ENCODE peak calls at places on chromosomes 12 and 14, in eight cellular contexts. K is uterus, U is transverse colon, D is tibial nerve, W is sigmoid colon, O is GM12891, E is breast epithelium, P is GM12892. V is an unnamed sample.

GRCh38 chr12:79925492-79925891 is 9.4 kb downstream of the PPP1R12A start:
- DNase-seq in K (no peak), U (no peak), D (no peak), W (no peak), O (no peak), E (no peak), P (no peak), V (no peak)

GRCh38 chr12:125092872-125093680 is 27.8 kb downstream of the AACS start:
- DNase-seq in K (no peak), U (peak), D (no peak), W (no peak), O (no peak), E (no peak), P (no peak), V (peak)

GRCh38 chr12:52499836-52500560 is 6.9 kb upstream of the KRT6A start:
- DNase-seq in K (no peak), U (no peak), D (no peak), W (no peak), O (no peak), E (no peak), P (no peak), V (no peak)

GRCh38 chr14:77037886-77038511 is 9.5 kb upstream of the IRF2BPL start:
- DNase-seq in K (peak), U (peak), D (no peak), W (peak), O (no peak), E (no peak), P (no peak), V (no peak)

GRCh38 chr12:47921907-47922306 is 17.1 kb upstream of the VDR start:
- DNase-seq in K (no peak), U (no peak), D (no peak), W (no peak), O (no peak), E (no peak), P (no peak), V (no peak)

GRCh38 chr14:51185754-51186153 is 54.3 kb upstream of the TMX1 start:
- DNase-seq in K (no peak), U (no peak), D (no peak), W (no peak), O (no peak), E (no peak), P (no peak), V (no peak)

GRCh38 chr12:52181757-52182156 is 10.1 kb downstream of the KRT80 start:
- DNase-seq in K (no peak), U (no peak), D (no peak), W (no peak), O (no peak), E (no peak), P (no peak), V (no peak)

GRCh38 chr12:114678028-114678427 is 5.9 kb downstream of the TBX3 start:
- DNase-seq in K (no peak), U (no peak), D (no peak), W (no peak), O (no peak), E (no peak), P (no peak), V (no peak)

GRCh38 chr14:63544641-63545234 is 1.6 kb upstream of the PPP2R5E start:
- DNase-seq in K (no peak), U (no peak), D (no peak), W (no peak), O (no peak), E (no peak), P (no peak), V (no peak)

GRCh38 chr12:127594351-127594970 is 672.5 kb upstream of the TMEM132C start:
- DNase-seq in K (no peak), U (no peak), D (no peak), W (no peak), O (no peak), E (no peak), P (no peak), V (no peak)

GRCh38 chr14:50173891-50174290 is 57.5 kb downstream of the SOS2 start:
- DNase-seq in K (no peak), U (no peak), D (no peak), W (no peak), O (no peak), E (no peak), P (no peak), V (no peak)

GRCh38 chr12:132385923-132386751 is 56.7 kb upstream of the GALNT9 start:
- DNase-seq in K (no peak), U (no peak), D (no peak), W (peak), O (no peak), E (no peak), P (no peak), V (no peak)

GRCh38 chr12:22287776-22288621 is 46.5 kb downstream of the ST8SIA1 start:
- DNase-seq in K (no peak), U (no peak), D (no peak), W (no peak), O (no peak), E (no peak), P (no peak), V (no peak)

GRCh38 chr12:22284871-22285270 is 49.6 kb downstream of the ST8SIA1 start:
- DNase-seq in K (no peak), U (no peak), D (no peak), W (no peak), O (no peak), E (no peak), P (no peak), V (no peak)

GRCh38 chr12:22286569-22286968 is 47.9 kb downstream of the ST8SIA1 start:
- DNase-seq in K (no peak), U (no peak), D (no peak), W (no peak), O (no peak), E (no peak), P (no peak), V (no peak)

GRCh38 chr12:22287056-22287455 is 47.5 kb downstream of the ST8SIA1 start:
- DNase-seq in K (no peak), U (no peak), D (no peak), W (no peak), O (no peak), E (no peak), P (no peak), V (no peak)

GRCh38 chr12:22285871-22286270 is 48.6 kb downstream of the ST8SIA1 start:
- DNase-seq in K (no peak), U (no peak), D (no peak), W (no peak), O (no peak), E (no peak), P (no peak), V (no peak)
- TF ChIP-seq POLR2A in K (no peak), U (no peak), D (no peak), W (no peak), O (no peak), E (no peak), P (no peak), V (no peak)

DNA sequence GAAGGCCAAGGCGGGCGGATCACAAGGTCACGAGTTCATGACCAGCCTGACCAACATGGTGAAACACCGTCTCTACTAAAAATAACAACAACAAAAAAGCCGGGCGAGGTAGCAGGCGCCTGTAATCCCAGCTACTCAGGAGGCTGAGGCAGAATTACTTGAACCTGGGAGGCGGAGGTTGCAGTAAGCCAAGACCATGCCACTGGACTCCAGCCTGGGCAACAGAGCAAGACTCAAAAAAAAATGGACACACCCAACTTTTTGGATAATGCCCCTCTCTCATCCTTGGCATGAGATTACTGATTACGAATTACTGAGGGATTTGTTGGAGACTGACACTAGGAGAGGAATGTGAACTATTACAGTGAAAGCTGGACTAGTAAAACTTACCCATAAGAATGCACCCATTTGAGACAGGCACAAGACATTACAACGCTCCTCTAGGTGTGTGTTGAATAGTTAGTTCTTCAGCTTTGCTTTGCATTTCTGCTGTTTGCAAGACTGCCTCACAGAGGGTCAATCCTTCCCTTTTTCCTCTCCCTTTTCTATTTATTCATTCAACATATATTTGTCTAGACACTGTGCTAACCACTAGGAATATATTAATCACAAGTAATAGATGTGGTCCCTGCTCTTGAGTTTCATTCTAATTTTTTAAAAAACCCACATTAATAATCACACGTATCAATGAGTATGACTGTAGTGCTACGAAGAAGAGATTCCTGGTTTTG is 46.0 kb upstream of the OR5AU1 start:
- DNase-seq in K (no peak), U (no peak), D (no peak), W (no peak), O (no peak), E (no peak), P (no peak), V (no peak)
- TF ChIP-seq POLR2A in K (no peak), U (no peak), D (no peak), W (no peak), O (no peak), E (no peak), P (no peak), V (no peak)

GRCh38 chr12:10211975-10212622 is 578 bp upstream of the GABARAPL1 start:
- DNase-seq in K (peak), U (peak), D (peak), W (peak), O (peak), E (peak), P (peak), V (peak)

GRCh38 chr12:10212623-10213131 is at the start of gene GABARAPL1:
- DNase-seq in K (peak), U (peak), D (peak), W (peak), O (peak), E (peak), P (peak), V (peak)

GRCh38 chr12:10214131-10214876 is 1.6 kb downstream of the GABARAPL1 start:
- DNase-seq in K (no peak), U (no peak), D (no peak), W (no peak), O (no peak), E (no peak), P (no peak), V (no peak)

GRCh38 chr12:10214877-10215267 is 2.2 kb downstream of the GABARAPL1 start:
- DNase-seq in K (no peak), U (no peak), D (no peak), W (no peak), O (no peak), E (no peak), P (no peak), V (no peak)

GRCh38 chr12:10213168-10214130 is 772 bp downstream of the GABARAPL1 start:
- DNase-seq in K (peak), U (peak), D (peak), W (peak), O (peak), E (peak), P (peak), V (peak)
- TF ChIP-seq POLR2A in K (peak), U (peak), D (peak), W (no peak), O (peak), E (peak), P (no peak), V (no peak)

DNA sequence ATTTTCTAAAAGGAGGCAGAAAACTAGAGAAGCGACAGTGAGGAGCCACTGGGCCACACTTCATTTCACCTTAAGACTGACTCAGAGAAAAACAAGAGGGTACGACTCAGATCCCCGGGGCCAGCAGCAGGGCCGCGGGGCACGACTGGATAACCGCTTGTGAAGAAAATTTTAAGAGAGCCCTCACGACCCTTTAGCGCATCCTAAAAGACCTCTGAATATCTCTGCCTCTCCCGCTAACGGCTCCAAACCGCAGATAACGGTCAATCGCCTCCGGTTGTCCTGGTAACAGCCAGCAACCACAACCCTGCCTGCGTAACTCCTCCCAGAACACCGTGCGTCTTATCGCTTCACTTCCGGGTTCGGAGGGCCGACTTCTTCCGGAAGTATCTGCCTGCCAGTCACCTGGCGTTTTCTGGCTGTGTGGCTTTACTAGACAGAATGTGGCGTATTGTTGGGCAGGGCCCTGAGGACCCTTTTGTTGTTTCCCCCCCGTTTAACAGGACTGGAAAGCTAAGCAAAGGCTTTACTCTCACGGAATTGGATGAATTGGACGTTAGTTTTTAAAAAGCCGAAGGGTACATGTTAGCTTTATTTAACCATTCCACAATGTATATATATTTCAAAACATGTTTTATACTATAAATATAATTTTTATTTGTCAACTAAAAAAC is 5.4 kb upstream of the ATP23 start:
- DNase-seq in K (peak), U (peak), D (peak), W (peak), O (peak), E (peak), P (peak), V (peak)
- TF ChIP-seq POLR2A in K (peak), U (peak), D (peak), W (no peak), O (peak), E (peak), P (peak), V (peak)

GRCh38 chr14:39097159-39097558 is 5.9 kb downstream of the SEC23A start:
- DNase-seq in K (no peak), U (no peak), D (no peak), W (no peak), O (no peak), E (no peak), P (no peak), V (no peak)

GRCh38 chr14:39099748-39100147 is 3.3 kb downstream of the SEC23A start:
- DNase-seq in K (no peak), U (no peak), D (no peak), W (no peak), O (no peak), E (no peak), P (no peak), V (no peak)

GRCh38 chr14:39107624-39108023 is 4.6 kb upstream of the SEC23A start:
- DNase-seq in K (no peak), U (no peak), D (no peak), W (no peak), O (peak), E (no peak), P (no peak), V (no peak)

GRCh38 chr14:39102969-39103957 is at the start of gene SEC23A:
- DNase-seq in K (peak), U (peak), D (peak), W (peak), O (peak), E (peak), P (peak), V (peak)

DNA sequence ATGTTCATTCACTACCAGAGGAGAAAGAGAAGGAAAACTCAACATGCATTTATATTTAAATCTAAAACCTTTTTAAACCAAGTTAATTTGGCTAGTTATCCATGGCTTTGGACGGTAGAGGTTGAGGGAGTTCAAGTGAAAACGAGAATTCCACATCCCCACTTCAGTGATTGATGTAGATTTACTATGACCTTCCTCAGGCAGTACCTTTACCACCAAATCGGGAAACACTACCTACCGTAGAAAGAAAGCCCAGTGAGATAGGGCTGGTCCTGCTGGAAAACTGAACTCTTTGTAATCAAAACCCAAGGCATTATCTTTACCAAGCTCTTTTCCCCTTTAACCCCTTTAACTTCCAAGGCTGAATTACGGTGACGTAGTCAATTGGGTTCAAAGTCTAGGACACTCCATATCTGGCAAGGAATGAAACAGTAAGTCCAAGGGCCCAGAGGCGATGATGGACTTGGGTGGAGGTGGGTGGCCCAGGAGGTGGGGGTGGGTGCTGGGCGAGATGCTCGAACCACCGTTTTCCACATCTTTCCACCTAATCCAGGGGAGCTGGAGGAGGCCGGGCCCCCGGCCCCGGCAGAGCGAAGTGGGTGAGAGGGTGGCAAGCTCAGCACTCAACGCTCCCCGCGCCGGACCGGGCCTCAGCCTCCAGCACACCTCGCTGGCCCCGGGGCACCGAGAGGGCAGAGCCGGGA is 618 bp downstream of the SEC23A start:
- DNase-seq in K (no peak), U (peak), D (no peak), W (no peak), O (peak), E (no peak), P (no peak), V (no peak)
- TF ChIP-seq POLR2A in K (no peak), U (no peak), D (no peak), W (no peak), O (no peak), E (no peak), P (no peak), V (no peak)

DNA sequence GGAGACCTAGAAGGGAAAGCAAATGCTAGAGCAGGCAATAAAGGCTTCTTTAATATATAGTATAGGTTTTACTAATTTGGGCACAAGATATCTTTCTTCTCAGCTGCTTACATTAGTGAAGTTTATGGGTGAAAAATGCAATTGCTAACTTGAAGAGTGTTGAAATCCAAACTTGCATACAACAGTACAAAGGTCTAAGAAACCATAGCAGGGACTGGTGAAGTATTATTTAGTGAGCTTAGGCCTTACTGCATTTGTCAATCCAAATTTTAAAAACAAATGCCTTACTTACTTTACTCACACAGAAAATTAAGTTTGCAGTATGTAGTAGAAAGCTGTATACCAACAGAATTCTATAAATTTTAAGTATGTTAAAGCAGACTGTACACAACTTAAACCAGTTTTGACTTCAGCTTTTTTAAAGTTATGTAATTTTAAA is 1.4 kb upstream of the AP4S1 start:
- DNase-seq in K (no peak), U (no peak), D (no peak), W (no peak), O (no peak), E (no peak), P (no peak), V (no peak)
- TF ChIP-seq POLR2A in K (no peak), U (no peak), D (no peak), W (no peak), O (no peak), E (no peak), P (no peak), V (no peak)

GRCh38 chr12:120709976-120710804 is at the start of gene UNC119B:
- DNase-seq in K (peak), U (peak), D (peak), W (peak), O (peak), E (peak), P (peak), V (peak)
- TF ChIP-seq POLR2A in K (no peak), U (no peak), D (no peak), W (no peak), O (no peak), E (no peak), P (peak), V (peak)

DNA sequence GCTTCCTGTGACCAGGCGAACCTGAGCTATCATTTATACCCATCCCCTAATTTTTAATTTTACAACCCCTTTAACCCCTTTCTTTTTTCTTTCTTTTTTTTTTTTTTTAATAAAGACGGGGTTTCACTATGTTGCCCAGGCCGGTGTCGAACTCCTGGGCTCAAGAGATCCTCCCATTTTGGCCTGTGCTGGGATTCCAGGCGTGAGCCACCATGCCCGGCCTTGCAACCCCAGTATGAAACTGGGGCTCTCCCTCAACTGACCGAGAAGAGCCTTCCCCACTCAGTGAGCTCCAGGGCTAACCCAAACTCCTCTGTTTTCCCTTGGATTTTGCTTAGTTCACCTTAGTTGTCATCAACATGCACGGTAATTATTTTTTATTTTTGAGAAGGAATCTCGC is 992 bp downstream of the CPSF2 start:
- DNase-seq in K (no peak), U (no peak), D (no peak), W (no peak), O (no peak), E (no peak), P (peak), V (no peak)
- TF ChIP-seq POLR2A in K (no peak), U (no peak), D (no peak), W (no peak), O (no peak), E (no peak), P (no peak), V (no peak)

GRCh38 chr14:24081739-24082204 is 10.4 kb downstream of the CPNE6 start:
- DNase-seq in K (no peak), U (no peak), D (no peak), W (no peak), O (no peak), E (no peak), P (no peak), V (no peak)
- TF ChIP-seq POLR2A in K (no peak), U (peak), D (no peak), W (no peak), O (no peak), E (no peak), P (no peak), V (no peak)

GRCh38 chr14:36319899-36320209 is 583 bp downstream of the MBIP start:
- DNase-seq in K (no peak), U (no peak), D (no peak), W (no peak), O (no peak), E (no peak), P (no peak), V (no peak)

GRCh38 chr14:36324897-36325296 is 4.5 kb upstream of the MBIP start:
- DNase-seq in K (no peak), U (no peak), D (no peak), W (no peak), O (no peak), E (no peak), P (no peak), V (no peak)

GRCh38 chr14:36316131-36316530 is 4.3 kb downstream of the MBIP start:
- DNase-seq in K (no peak), U (no peak), D (no peak), W (no peak), O (no peak), E (no peak), P (no peak), V (no peak)

GRCh38 chr14:36317650-36318049 is 2.8 kb downstream of the MBIP start:
- DNase-seq in K (no peak), U (no peak), D (no peak), W (no peak), O (no peak), E (no peak), P (no peak), V (no peak)

GRCh38 chr14:36320210-36321003 is at the start of gene MBIP:
- DNase-seq in K (peak), U (peak), D (peak), W (peak), O (peak), E (peak), P (peak), V (peak)
- TF ChIP-seq POLR2A in K (peak), U (peak), D (peak), W (peak), O (no peak), E (peak), P (peak), V (peak)

V was measured in H54.